ENCODE peak calls at places on chromosomes 2 and 18, in ten cellular contexts. P, A, Y, R, M, Z, G, L, K and I are unnamed samples.
A peak's percentile ranks its signal among the peaks of the same experiment; 100 is the strongest.

GRCh38 chr2:1651131-1652066 is 92.9 kb downstream of the PXDN start:
- DNase-seq in P (no peak), A (peak; percentile 18), Y (no peak), R (no peak), M (no peak), Z (no peak), G (no peak), L (no peak), K (no peak), I (no peak)

GRCh38 chr18:32805354-32805753 is 32.5 kb upstream of the KLHL14 start:
- DNase-seq in P (no peak), A (no peak), Y (no peak), R (no peak), M (no peak), Z (no peak), G (no peak), L (no peak), K (no peak), I (no peak)

GRCh38 chr2:170525566-170525900 is 189.6 kb upstream of the SP5 start:
- DNase-seq in P (no peak), A (peak; percentile 94), Y (peak; percentile 94), R (peak; percentile 93), M (peak; percentile 33), Z (peak; percentile 87), G (peak; percentile 36), L (peak; percentile 70), K (peak; percentile 35), I (peak; percentile 60)

GRCh38 chr2:219997341-219997851 is 370.0 kb downstream of the SLC4A3 start:
- DNase-seq in P (peak; percentile 72), A (peak; percentile 52), Y (peak; percentile 29), R (no peak), M (peak; percentile 8), Z (no peak), G (peak; percentile 15), L (no peak), K (peak; percentile 23), I (peak; percentile 31)

GRCh38 chr18:11518788-11519685 is 90.4 kb upstream of the SLC35G4 start:
- DNase-seq in P (peak; percentile 86), A (no peak), Y (peak; percentile 55), R (no peak), M (peak; percentile 39), Z (no peak), G (no peak), L (no peak), K (peak; percentile 27), I (no peak)

GRCh38 chr2:109614715-109615636 is 812 bp downstream of the SOWAHC start:
- DNase-seq in P (peak; percentile 60), A (no peak), Y (no peak), R (peak; percentile 67), M (peak; percentile 29), Z (peak; percentile 54), G (peak; percentile 24), L (peak; percentile 49), K (peak; percentile 47), I (peak; percentile 20)

GRCh38 chr2:237650455-237650850 is 23.1 kb downstream of the LRRFIP1 start:
- DNase-seq in P (no peak), A (no peak), Y (no peak), R (no peak), M (no peak), Z (no peak), G (no peak), L (peak; percentile 37), K (no peak), I (no peak)

GRCh38 chr2:150570712-150571111 is 83.2 kb upstream of the RND3 start:
- DNase-seq in P (no peak), A (peak; percentile 94), Y (peak; percentile 96), R (no peak), M (no peak), Z (no peak), G (no peak), L (no peak), K (no peak), I (no peak)

GRCh38 chr18:45526120-45526841 is 89.0 kb upstream of the SLC14A2 start:
- DNase-seq in P (no peak), A (peak; percentile 71), Y (no peak), R (no peak), M (no peak), Z (no peak), G (no peak), L (no peak), K (no peak), I (no peak)

GRCh38 chr2:199335502-199335901 is 122.2 kb downstream of the SATB2 start:
- DNase-seq in P (no peak), A (peak; percentile 16), Y (no peak), R (no peak), M (no peak), Z (no peak), G (no peak), L (no peak), K (no peak), I (no peak)

GRCh38 chr18:12679183-12679786 is 21.4 kb upstream of the SPIRE1 start:
- DNase-seq in P (no peak), A (no peak), Y (peak; percentile 42), R (peak; percentile 83), M (peak; percentile 36), Z (peak; percentile 70), G (peak; percentile 46), L (peak; percentile 52), K (peak; percentile 29), I (peak; percentile 64)

GRCh38 chr2:173803344-173803893 is 161.8 kb downstream of the SP3 start:
- DNase-seq in P (no peak), A (no peak), Y (no peak), R (no peak), M (no peak), Z (no peak), G (no peak), L (no peak), K (no peak), I (no peak)

GRCh38 chr2:173814306-173814705 is 150.9 kb downstream of the SP3 start:
- DNase-seq in P (no peak), A (no peak), Y (no peak), R (no peak), M (no peak), Z (no peak), G (no peak), L (no peak), K (no peak), I (no peak)

GRCh38 chr2:173806761-173807160 is 158.4 kb downstream of the SP3 start:
- DNase-seq in P (no peak), A (peak; percentile 31), Y (peak; percentile 4), R (no peak), M (no peak), Z (no peak), G (no peak), L (no peak), K (no peak), I (no peak)

GRCh38 chr2:173808676-173809075 is 156.5 kb downstream of the SP3 start:
- DNase-seq in P (no peak), A (no peak), Y (no peak), R (no peak), M (no peak), Z (no peak), G (no peak), L (no peak), K (no peak), I (no peak)
- H3K4me1 ChIP-seq in P (peaks cover 9% of the 10 kb centered on the region), A (no peaks in the 10 kb centered on the region), Y (no peaks in the 10 kb centered on the region), R (no peaks in the 10 kb centered on the region), M (no peaks in the 10 kb centered on the region), Z (no peaks in the 10 kb centered on the region), G (no peaks in the 10 kb centered on the region), L (no peaks in the 10 kb centered on the region), K (no peaks in the 10 kb centered on the region), I (no peaks in the 10 kb centered on the region)

DNA sequence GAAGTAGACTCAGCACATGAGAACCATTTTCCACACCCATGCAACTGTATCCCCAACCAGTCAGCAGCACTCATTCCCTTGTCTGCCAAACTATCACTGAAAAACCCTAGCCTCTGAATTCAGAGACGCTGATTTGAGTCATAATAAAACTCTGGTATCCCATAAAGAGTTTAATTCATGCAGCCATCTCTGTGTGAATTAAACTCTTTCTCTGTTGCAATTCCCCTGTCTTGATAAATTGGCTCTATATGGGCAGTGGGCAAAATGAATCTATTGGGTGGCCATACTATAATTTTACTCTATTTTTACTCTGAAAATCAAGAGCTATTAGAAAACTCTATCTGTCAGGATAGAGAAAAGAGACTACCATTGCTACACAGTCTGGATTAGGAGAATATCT is 40.6 kb upstream of the TWSG1 start:
- DNase-seq in P (no peak), A (no peak), Y (no peak), R (no peak), M (no peak), Z (no peak), G (no peak), L (no peak), K (no peak), I (no peak)
- H3K9me3 ChIP-seq in P (peaks cover 4% of the 10 kb centered on the region), A (no peaks in the 10 kb centered on the region), Y (peaks cover 12% of the 10 kb centered on the region), R (peaks cover 18% of the 10 kb centered on the region), M (peaks cover 17% of the 10 kb centered on the region), Z (peaks cover 18% of the 10 kb centered on the region), G (no peaks in the 10 kb centered on the region), L (no peaks in the 10 kb centered on the region), K (no peaks in the 10 kb centered on the region), I (peaks cover 47% of the 10 kb centered on the region)

GRCh38 chr2:35116151-35116550 is 1239.4 kb upstream of the CRIM1 start:
- DNase-seq in P (no peak), A (no peak), Y (no peak), R (no peak), M (no peak), Z (no peak), G (no peak), L (no peak), K (no peak), I (no peak)

GRCh38 chr2:35114765-35115164 is 1240.8 kb upstream of the CRIM1 start:
- DNase-seq in P (peak; percentile 35), A (no peak), Y (no peak), R (no peak), M (no peak), Z (no peak), G (no peak), L (no peak), K (no peak), I (no peak)
- TF ChIP-seq CTCF in P (peak; percentile 52), A (no peak), Y (no peak), R (no peak), M (no peak), Z (no peak), G (no peak), L (no peak), K (no peak), I (peak; percentile 15)

GRCh38 chr2:239911630-239912071 is 113.5 kb downstream of the NDUFA10 start:
- DNase-seq in P (no peak), A (no peak), Y (no peak), R (peak; percentile 68), M (peak; percentile 14), Z (no peak), G (no peak), L (peak; percentile 44), K (no peak), I (no peak)

GRCh38 chr2:239912171-239912937 is 112.8 kb downstream of the NDUFA10 start:
- DNase-seq in P (no peak), A (no peak), Y (no peak), R (peak; percentile 63), M (no peak), Z (no peak), G (no peak), L (peak; percentile 24), K (no peak), I (no peak)

GRCh38 chr2:239910404-239910803 is 114.7 kb downstream of the NDUFA10 start:
- DNase-seq in P (no peak), A (no peak), Y (no peak), R (peak; percentile 33), M (no peak), Z (no peak), G (no peak), L (peak; percentile 19), K (no peak), I (no peak)

GRCh38 chr2:239912938-239913631 is 112.1 kb downstream of the NDUFA10 start:
- DNase-seq in P (no peak), A (no peak), Y (no peak), R (peak; percentile 62), M (no peak), Z (no peak), G (no peak), L (peak; percentile 40), K (peak; percentile 10), I (no peak)

GRCh38 chr2:239910851-239911629 is 114.1 kb downstream of the NDUFA10 start:
- DNase-seq in P (no peak), A (no peak), Y (no peak), R (peak; percentile 76), M (peak; percentile 46), Z (no peak), G (no peak), L (peak; percentile 54), K (no peak), I (peak; percentile 42)
- H3K4me1 ChIP-seq in P (no peaks in the 10 kb centered on the region), A (no peaks in the 10 kb centered on the region), Y (no peaks in the 10 kb centered on the region), R (no peaks in the 10 kb centered on the region), M (no peaks in the 10 kb centered on the region), Z (no peaks in the 10 kb centered on the region), G (peaks cover 5% of the 10 kb centered on the region), L (peaks cover 6% of the 10 kb centered on the region), K (no peaks in the 10 kb centered on the region), I (peaks cover 15% of the 10 kb centered on the region)